ENCODE peak calls at places on chromosomes 13 and 19, in four cellular contexts. B, C, N and W are unnamed samples.

GRCh38 chr19:14073925-14074838 is 1.6 kb downstream of the MISP3 start:
- DNase-seq in C (no peak), B (no peak), N (peak), W (no peak)

GRCh38 chr19:548841-549830 is 5.3 kb downstream of the GZMM start:
- DNase-seq in C (no peak), N (no peak), B (no peak), W (no peak)

GRCh38 chr13:18714889-18715288 is 466.7 kb downstream of the TUBA3C start:
- DNase-seq in N (no peak), C (no peak), B (no peak), W (no peak)

GRCh38 chr13:29536853-29537252 is 58.6 kb downstream of the SLC7A1 start:
- DNase-seq in N (no peak), C (no peak), B (no peak), W (no peak)

GRCh38 chr13:71870036-71870435 is 3.0 kb upstream of the DACH1 start:
- DNase-seq in N (no peak), C (no peak), B (no peak), W (no peak)

GRCh38 chr13:31987535-31988170 is 43.9 kb upstream of the FRY start:
- DNase-seq in N (no peak), C (no peak), B (no peak), W (no peak)

GRCh38 chr19:38975214-38975860 is at the start of gene FBXO17:
- DNase-seq in B (no peak), C (peak), N (peak), W (peak)

GRCh38 chr13:46109451-46109850 is 4.6 kb upstream of the CPB2 start:
- DNase-seq in N (no peak), B (no peak), C (peak), W (no peak)

GRCh38 chr19:1249298-1249989 is 1.1 kb downstream of the MIDN start:
- DNase-seq in B (no peak), N (peak), C (peak), W (peak)

GRCh38 chr19:7482584-7483439 is 6.0 kb downstream of the PEX11G start:
- DNase-seq in N (peak), B (no peak), C (no peak), W (peak)

GRCh38 chr13:73952683-73953082 is 181.5 kb downstream of the KLF12 start:
- DNase-seq in N (no peak), C (no peak), B (no peak), W (no peak)

GRCh38 chr19:7908742-7909461 is 5.2 kb downstream of the MAP2K7 start:
- DNase-seq in N (no peak), C (no peak), B (no peak), W (no peak)

GRCh38 chr13:32228330-32229041 is 86.7 kb downstream of the ZAR1L start:
- DNase-seq in B (no peak), N (no peak), C (no peak), W (no peak)

GRCh38 chr13:33004454-33004853 is 11.8 kb upstream of the KL start:
- DNase-seq in C (no peak), N (no peak), B (no peak), W (no peak)

GRCh38 chr19:41700381-41701195 is 7.8 kb upstream of the CEACAM5 start:
- DNase-seq in C (no peak), B (no peak), N (no peak), W (no peak)

GRCh38 chr13:38888309-38888708 is 102.3 kb downstream of the STOML3 start:
- DNase-seq in C (no peak), N (no peak), B (no peak), W (no peak)

GRCh38 chr19:44512326-44513298 is 12.3 kb upstream of the ZNF180 start:
- DNase-seq in C (peak), B (no peak), N (peak), W (peak)

GRCh38 chr19:47161876-47162489 is 31.3 kb downstream of the SAE1 start:
- DNase-seq in N (no peak), B (no peak), C (no peak), W (no peak)

DNA sequence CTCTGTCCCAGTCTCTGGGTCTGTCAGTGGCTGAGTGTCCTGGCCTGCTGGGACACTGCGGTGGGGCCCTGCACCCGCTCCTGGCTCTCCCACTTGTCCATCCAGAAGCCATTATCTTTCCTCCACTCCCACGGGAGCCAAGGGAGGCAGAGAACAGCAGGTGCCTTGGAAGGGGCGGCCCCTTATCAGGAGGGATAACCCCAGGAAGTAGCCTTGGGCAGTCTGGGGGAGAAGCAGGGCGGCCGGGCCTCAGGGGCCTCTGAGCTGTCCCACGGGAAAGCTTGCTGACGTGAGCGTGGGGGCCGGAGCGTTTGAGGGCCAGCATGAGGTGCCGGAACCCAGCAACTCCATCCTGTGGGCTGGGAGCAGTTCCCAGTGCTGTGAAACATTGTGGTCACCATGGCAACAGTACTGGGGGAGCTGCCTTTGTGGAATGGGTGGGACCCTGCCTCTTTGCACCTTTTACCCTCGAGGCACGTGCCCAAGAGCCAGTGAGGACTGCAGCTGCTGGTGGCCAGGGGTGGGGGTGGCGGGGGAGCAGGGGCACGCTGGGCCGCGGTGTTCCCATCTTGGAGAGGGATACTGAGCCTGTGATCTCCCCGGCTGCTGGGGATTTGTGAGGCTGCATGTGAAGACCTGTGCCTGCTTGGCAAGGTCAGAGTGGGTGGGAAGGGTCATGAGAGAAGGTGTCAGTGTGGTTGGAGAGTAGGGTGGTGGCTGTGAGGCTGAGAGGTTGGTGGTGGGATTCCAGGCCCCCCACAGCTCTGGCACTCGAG is 20.9 kb downstream of the KLHL26 start:
- DNase-seq in C (no peak), B (no peak), N (peak), W (no peak)
- TF ChIP-seq CREB1 in C (no peak), B (no peak), N (no peak), W (no peak)

GRCh38 chr13:88623150-88623549 is 952.0 kb downstream of the SLITRK5 start:
- DNase-seq in N (no peak), C (no peak), B (no peak), W (no peak)

GRCh38 chr13:88617176-88617575 is 946.0 kb downstream of the SLITRK5 start:
- DNase-seq in C (no peak), N (no peak), B (no peak), W (no peak)

GRCh38 chr13:88627071-88627470 is 955.9 kb downstream of the SLITRK5 start:
- DNase-seq in N (no peak), C (no peak), B (no peak), W (no peak)

GRCh38 chr13:88622362-88622973 is 951.3 kb downstream of the SLITRK5 start:
- DNase-seq in C (no peak), N (no peak), B (no peak), W (no peak)
- TF ChIP-seq NR2C2 in C (no peak), N (no peak), B (no peak), W (no peak)

DNA sequence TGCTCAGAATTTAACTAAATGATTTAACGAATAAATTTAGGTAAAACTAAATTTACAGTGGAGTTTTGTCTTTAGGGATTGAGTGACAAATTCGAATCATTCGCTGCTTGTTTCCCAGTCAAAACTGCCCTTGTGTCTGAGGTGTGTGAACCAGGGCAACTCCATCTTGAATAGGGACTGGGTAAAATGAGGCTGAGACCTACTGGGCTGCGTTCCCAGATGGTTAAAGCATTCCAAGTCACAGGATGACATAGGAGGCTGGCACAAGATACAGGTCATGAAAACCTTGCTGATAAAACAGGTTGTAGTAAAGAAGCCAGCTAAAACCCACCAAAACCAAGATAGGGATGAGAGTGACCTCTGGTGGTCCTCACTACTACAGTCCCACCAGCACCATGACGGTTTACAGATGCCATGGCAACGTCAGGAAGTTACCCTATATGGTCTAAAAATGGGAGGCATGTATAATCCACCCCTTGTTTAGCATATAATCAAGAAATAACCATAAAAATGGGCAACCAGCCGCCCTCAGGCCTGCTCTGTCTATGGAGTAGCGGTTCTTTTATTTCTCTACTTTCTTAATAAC is 10.2 kb upstream of the ANKRD10 start:
- DNase-seq in N (no peak), B (no peak), C (no peak), W (peak)
- TF ChIP-seq CREB1 in N (no peak), B (no peak), C (no peak), W (no peak)

GRCh38 chr19:48284891-48285290 is 15.0 kb downstream of the ZNF114 start:
- DNase-seq in C (no peak), B (no peak), N (no peak), W (no peak)
- TF ChIP-seq NR2C2 in C (no peak), B (no peak), N (no peak), W (no peak)

GRCh38 chr19:10977773-10978155 is 16.9 kb downstream of the SMARCA4 start:
- DNase-seq in B (no peak), N (no peak), C (no peak), W (no peak)

GRCh38 chr19:10979950-10980349 is 19.1 kb downstream of the SMARCA4 start:
- DNase-seq in B (peak), N (no peak), C (no peak), W (no peak)

GRCh38 chr19:10971107-10971715 is 10.4 kb downstream of the SMARCA4 start:
- DNase-seq in N (no peak), C (no peak), B (no peak), W (no peak)

GRCh38 chr19:10976200-10976892 is 15.5 kb downstream of the SMARCA4 start:
- DNase-seq in N (no peak), B (no peak), C (peak), W (no peak)

DNA sequence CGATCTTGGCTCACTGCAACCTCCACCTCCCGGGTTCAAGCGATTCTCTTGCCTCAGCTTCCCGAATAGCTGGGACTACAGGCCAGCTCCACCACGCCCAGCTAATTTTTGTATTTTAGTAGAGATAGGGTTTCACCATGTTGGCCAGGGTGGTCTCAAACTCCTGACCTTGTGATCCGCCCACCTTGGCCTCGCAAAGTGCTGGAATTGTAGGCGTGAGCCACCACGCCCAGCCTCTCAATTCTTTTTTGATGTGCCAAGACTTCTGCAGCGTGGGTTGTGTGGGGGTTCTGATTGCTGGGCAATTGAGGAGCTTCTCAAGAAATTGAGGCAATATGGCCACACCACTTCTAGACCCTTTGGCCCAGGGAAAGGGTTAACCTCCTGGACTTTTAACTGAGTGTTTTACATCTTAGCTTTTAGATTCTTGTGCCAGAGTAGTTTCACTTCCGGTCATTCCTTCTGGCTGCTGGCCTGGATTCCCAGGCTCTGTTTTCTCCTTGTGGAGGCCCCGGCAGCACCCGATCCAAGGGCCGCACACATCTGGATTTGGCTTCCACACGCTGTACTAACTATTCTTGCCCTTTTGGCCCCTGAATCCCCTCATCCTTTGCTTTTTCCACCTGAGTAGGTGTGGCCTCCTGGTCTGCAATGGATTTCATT is 14.7 kb downstream of the SMARCA4 start:
- DNase-seq in N (no peak), C (no peak), B (no peak), W (no peak)
- TF ChIP-seq CREB1 in N (no peak), C (no peak), B (no peak), W (no peak)

GRCh38 chr13:114311908-114312307 is 2.4 kb upstream of the CHAMP1 start:
- DNase-seq in C (no peak), B (no peak), N (no peak), W (no peak)
- TF ChIP-seq NR2C2 in C (no peak), B (no peak), N (no peak), W (no peak)

GRCh38 chr13:48210178-48210577 is 22.8 kb upstream of the ITM2B start:
- DNase-seq in B (no peak), C (no peak), N (no peak), W (no peak)
- TF ChIP-seq CREB1 in B (no peak), C (no peak), N (no peak), W (no peak)

DNA sequence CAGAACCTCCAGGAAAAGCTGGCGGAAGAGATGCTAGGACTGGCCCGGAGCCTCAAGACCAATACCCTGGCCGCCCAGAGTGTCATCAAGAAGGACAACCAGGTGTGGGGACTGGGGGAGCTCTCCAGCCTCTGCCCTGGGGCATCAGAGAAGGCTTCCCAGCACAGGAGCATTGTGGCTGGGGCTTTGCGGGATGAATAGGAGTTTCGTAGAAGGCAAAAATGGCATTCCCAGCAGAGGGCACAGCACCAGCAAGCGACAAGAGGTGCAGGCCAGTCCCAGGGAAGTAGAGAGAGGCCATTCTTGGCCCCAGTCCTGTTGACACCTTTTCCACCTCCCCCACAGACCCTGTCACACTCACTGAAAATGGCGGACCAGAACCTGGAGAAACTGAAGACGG is 4.1 kb downstream of the USE1 start:
- DNase-seq in B (no peak), N (no peak), C (no peak), W (no peak)
- TF ChIP-seq NR2C2 in B (no peak), N (no peak), C (no peak), W (no peak)

DNA sequence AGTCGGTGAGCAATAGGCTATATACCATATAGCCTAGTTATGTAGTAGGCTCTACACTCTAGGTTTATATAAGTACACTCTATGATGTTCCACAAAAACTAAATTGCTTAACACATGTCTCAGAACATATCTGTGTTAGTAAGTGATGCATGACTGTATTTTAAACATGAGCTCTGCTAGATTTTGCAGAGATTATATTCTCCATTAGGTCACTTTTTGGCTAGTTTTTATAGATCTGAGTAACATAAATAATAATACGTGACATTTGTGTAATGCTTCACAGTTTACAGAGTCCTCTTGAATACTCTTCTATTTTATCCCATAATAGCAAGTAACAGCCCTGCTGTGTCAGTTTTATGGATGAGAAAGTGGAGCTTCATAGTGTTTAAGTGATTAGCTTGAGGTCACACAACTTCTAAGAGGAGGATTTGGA is 47.8 kb downstream of the NDFIP2 start:
- DNase-seq in C (no peak), B (no peak), N (no peak), W (no peak)
- TF ChIP-seq CREB1 in C (no peak), B (no peak), N (no peak), W (no peak)